ENCODE peak calls at places on chromosomes 4 and X, in four cellular contexts. F is adrenal gland, D is esophagus squamous epithelium, Z is fibroblast of lung. U is an unnamed sample.

GRCh38 chr4:24067781-24068193 is 177.9 kb upstream of the PPARGC1A start:
- DNase-seq in F (no peak), Z (peak), D (no peak), U (no peak)

GRCh38 chr4:43586813-43587212 is 694.3 kb downstream of the GRXCR1 start:
- DNase-seq in F (no peak), D (no peak), Z (no peak), U (no peak)

GRCh38 chr4:4791299-4791798 is 68.1 kb upstream of the MSX1 start:
- DNase-seq in Z (peak), D (no peak), F (no peak), U (no peak)

GRCh38 chr4:143586080-143586479 is 72.6 kb downstream of the SMARCA5 start:
- DNase-seq in F (no peak), D (no peak), Z (peak), U (no peak)

GRCh38 chr4:103318327-103318726 is 120.2 kb upstream of the CENPE start:
- DNase-seq in Z (no peak), D (no peak), F (no peak), U (no peak)

GRCh38 chr4:90419124-90419711 is 292.0 kb downstream of the CCSER1 start:
- DNase-seq in F (no peak), D (no peak), Z (peak), U (no peak)

GRCh38 chr4:45518832-45519231 is 605.0 kb downstream of the GABRG1 start:
- DNase-seq in D (no peak), Z (no peak), F (no peak), U (no peak)

GRCh38 chr4:77861500-77861899 is 1.1 kb upstream of the MRPL1 start:
- DNase-seq in Z (peak), F (no peak), D (no peak), U (no peak)

GRCh38 chr4:47837582-47838294 is at the start of gene CORIN:
- DNase-seq in D (no peak), F (peak), Z (no peak), U (peak)

GRCh38 chr4:6334203-6334887 is 64.7 kb downstream of the WFS1 start:
- DNase-seq in F (no peak), D (no peak), Z (no peak), U (no peak)

GRCh38 chr4:171948038-171948437 is 134.8 kb downstream of the GALNTL6 start:
- DNase-seq in F (no peak), Z (no peak), D (no peak), U (no peak)

GRCh38 chr4:78951862-78952472 is 12.7 kb upstream of the PAQR3 start:
- DNase-seq in Z (peak), F (peak), D (no peak), U (no peak)

GRCh38 chr4:106316773-106317409 is 541 bp downstream of the AIMP1 start:
- DNase-seq in Z (peak), F (no peak), D (no peak), U (no peak)

GRCh38 chr4:107380190-107380589 is 339.8 kb downstream of the PAPSS1 start:
- DNase-seq in D (no peak), Z (no peak), F (no peak), U (no peak)

GRCh38 chr4:150501983-150502382 is 80.0 kb upstream of the MAB21L2 start:
- DNase-seq in F (no peak), Z (peak), D (no peak), U (no peak)

GRCh38 chr4:150495550-150495949 is 86.4 kb upstream of the MAB21L2 start:
- DNase-seq in Z (no peak), F (no peak), D (no peak), U (no peak)

GRCh38 chr4:150501019-150501727 is 80.8 kb upstream of the MAB21L2 start:
- DNase-seq in F (no peak), D (no peak), Z (peak), U (no peak)
- H3K27ac ChIP-seq in F (no peak), D (no peak), Z (no peak), U (no peak)

GRCh38 chr4:60724623-60725022 is 475.5 kb upstream of the ADGRL3 start:
- DNase-seq in F (no peak), Z (peak), D (no peak), U (no peak)
- TF ChIP-seq CTCF in F (no peak), Z (no peak), D (no peak), U (no peak)

DNA sequence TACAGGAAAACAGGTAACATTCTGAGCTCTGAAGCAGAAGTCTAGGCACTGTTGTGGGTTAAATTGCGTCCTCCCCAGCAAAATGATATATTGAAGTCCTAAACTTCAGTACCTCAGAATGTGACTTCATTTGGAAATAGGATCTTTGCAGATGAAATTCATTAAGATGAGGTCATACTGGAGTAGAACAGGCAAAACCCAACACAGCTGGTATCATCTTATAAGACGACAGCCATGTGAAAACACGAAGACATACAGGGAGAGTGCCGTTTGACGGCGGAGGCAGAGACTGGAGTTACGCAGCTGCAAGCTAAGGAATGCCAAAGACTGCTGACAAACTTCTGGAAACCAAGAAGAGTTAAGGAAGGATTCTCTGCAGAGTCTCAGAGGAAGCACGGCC is 241.6 kb downstream of the MAML3 start:
- DNase-seq in F (no peak), D (no peak), Z (no peak), U (no peak)
- H3K27ac ChIP-seq in F (no peak), D (no peak), Z (no peak), U (no peak)

GRCh38 chrX:7706032-7706431 is 136.9 kb upstream of the VCX start:
- DNase-seq in F (no peak), D (no peak), Z (no peak), U (no peak)
- TF ChIP-seq CTCF in F (no peak), D (no peak), Z (peak), U (no peak)

DNA sequence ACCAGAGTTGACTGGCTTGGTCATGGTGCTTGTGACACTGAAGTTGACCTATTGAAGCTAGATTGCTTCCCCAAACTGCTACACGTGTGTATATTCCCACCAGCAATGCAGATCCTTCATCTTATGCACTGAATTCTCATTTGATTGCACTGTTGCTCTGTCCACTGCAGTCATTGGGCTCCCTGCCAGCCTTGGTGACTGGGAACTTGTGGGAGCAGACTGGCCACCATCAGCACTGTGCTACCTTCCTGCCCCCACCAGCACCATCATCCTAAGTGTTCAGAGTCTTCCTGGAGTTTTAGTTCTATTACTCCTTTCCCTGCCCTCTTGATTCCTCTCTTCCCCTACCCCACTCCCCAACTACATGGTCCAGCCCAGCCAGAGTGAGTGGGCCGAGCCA is 117.7 kb upstream of the PRPS2 start:
- DNase-seq in Z (no peak), F (no peak), D (no peak), U (no peak)
- H3K27ac ChIP-seq in Z (no peak), F (no peak), D (no peak), U (no peak)

GRCh38 chr4:164621886-164622521 is 131.9 kb upstream of the SMIM31 start:
- DNase-seq in D (no peak), Z (peak), F (no peak), U (no peak)

GRCh38 chr4:164617426-164617825 is 136.5 kb upstream of the SMIM31 start:
- DNase-seq in D (no peak), F (no peak), Z (no peak), U (no peak)

GRCh38 chr4:164623099-164623498 is 130.8 kb upstream of the SMIM31 start:
- DNase-seq in Z (no peak), D (no peak), F (no peak), U (no peak)
- TF ChIP-seq CTCF in Z (no peak), D (no peak), F (no peak), U (no peak)

DNA sequence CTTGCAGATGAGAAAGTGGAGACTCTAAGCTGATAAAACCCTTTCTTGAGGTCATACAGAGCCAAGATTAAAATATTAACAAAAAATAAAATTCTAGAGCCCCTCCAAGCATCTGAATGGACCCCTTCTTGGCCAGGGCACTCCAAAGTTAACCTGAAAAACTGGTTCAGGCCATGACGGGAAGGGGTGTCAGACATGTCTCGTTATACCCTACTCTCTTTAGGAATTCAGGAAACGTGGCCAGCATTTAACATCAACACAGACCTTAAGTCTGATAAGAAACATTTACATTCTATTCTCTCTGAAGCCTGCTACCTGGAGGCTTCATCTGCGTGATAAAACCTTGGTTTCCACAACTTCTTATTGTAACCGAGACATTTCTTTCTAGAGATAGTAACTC is 25.8 kb upstream of the BOD1L1 start:
- DNase-seq in D (no peak), F (no peak), Z (no peak), U (no peak)
- H3K27ac ChIP-seq in D (no peak), F (no peak), Z (no peak), U (no peak)